ENCODE peak calls at places on chromosomes 1 and 21, in five cellular contexts. K, I, Y, Z and L are unnamed samples.

GRCh38 chr21:34803792-34804440 is 135.1 kb downstream of the CLIC6 start:
- DNase-seq in K (no peak), Y (no peak), I (no peak), Z (no peak), L (no peak)

GRCh38 chr1:202018476-202019234 is 8.3 kb downstream of the ELF3 start:
- DNase-seq in Z (no peak), I (no peak), K (peak; percentile 43), Y (no peak), L (no peak)

GRCh38 chr1:30111431-30111830 is 612.0 kb downstream of the MATN1 start:
- DNase-seq in Z (peak; percentile 55), I (peak; percentile 77), K (peak; percentile 68), Y (peak; percentile 41), L (peak; percentile 65)

GRCh38 chr1:158425020-158425419 is 1.0 kb downstream of the OR10K2 start:
- DNase-seq in K (no peak), Y (no peak), Z (no peak), I (no peak), L (no peak)

GRCh38 chr1:206649261-206649660 is 13.9 kb downstream of the DYRK3 start:
- DNase-seq in K (no peak), Y (no peak), I (no peak), Z (no peak), L (no peak)

GRCh38 chr1:59985901-59986735 is 59.5 kb upstream of the CYP2J2 start:
- DNase-seq in Y (no peak), K (peak; percentile 40), Z (no peak), I (no peak), L (no peak)

GRCh38 chr1:204130989-204131892 is 20.6 kb downstream of the ETNK2 start:
- DNase-seq in K (peak; percentile 29), Y (peak; percentile 89), I (no peak), Z (no peak), L (no peak)

GRCh38 chr1:75796376-75797272 is at the start of gene MSH4:
- DNase-seq in K (no peak), Z (no peak), I (peak; percentile 66), Y (no peak), L (peak; percentile 66)

GRCh38 chr1:159653201-159653600 is 61.2 kb downstream of the CRP start:
- DNase-seq in Z (no peak), I (no peak), Y (no peak), K (no peak), L (no peak)

GRCh38 chr1:6580588-6581270 is 935 bp downstream of the ZBTB48 start:
- DNase-seq in I (no peak), Z (no peak), K (peak; percentile 46), Y (no peak), L (no peak)

GRCh38 chr1:230112131-230112701 is 45.2 kb downstream of the GALNT2 start:
- DNase-seq in I (no peak), K (no peak), Z (peak; percentile 62), Y (peak; percentile 21), L (no peak)

GRCh38 chr1:226634611-226635246 is 86.2 kb downstream of the STUM start:
- DNase-seq in Y (no peak), Z (no peak), K (no peak), I (no peak), L (no peak)

GRCh38 chr1:12478612-12478985 is 139.4 kb downstream of the DHRS3 start:
- DNase-seq in I (no peak), Z (no peak), Y (no peak), K (no peak), L (no peak)

GRCh38 chr1:235127774-235128452 is 724 bp downstream of the TOMM20 start:
- DNase-seq in Y (no peak), K (no peak), I (peak; percentile 42), Z (no peak), L (no peak)

GRCh38 chr1:198007687-198008627 is 90.8 kb downstream of the LHX9 start:
- DNase-seq in Z (no peak), I (no peak), K (no peak), Y (peak; percentile 7), L (no peak)

GRCh38 chr1:13960376-13960987 is 260.5 kb downstream of the PRDM2 start:
- DNase-seq in Z (peak; percentile 72), Y (peak; percentile 41), K (peak; percentile 74), I (peak; percentile 93), L (peak; percentile 76)

GRCh38 chr1:63793741-63794240 is 20.0 kb downstream of the ROR1 start:
- DNase-seq in I (no peak), Y (no peak), K (peak; percentile 55), Z (no peak), L (no peak)

GRCh38 chr1:44775078-44775929 is at the start of gene RPS8:
- DNase-seq in I (peak; percentile 94), K (peak; percentile 98), Y (peak; percentile 93), Z (peak; percentile 94), L (peak; percentile 93)

GRCh38 chr1:229064320-229064908 is 206.5 kb upstream of the RAB4A start:
- DNase-seq in I (no peak), K (no peak), Y (no peak), Z (no peak), L (no peak)

GRCh38 chr1:2494323-2494693 is 18.2 kb downstream of the PLCH2 start:
- DNase-seq in K (no peak), Y (peak; percentile 45), Z (no peak), I (no peak), L (no peak)

GRCh38 chr1:2306151-2306978 is 78.2 kb downstream of the SKI start:
- DNase-seq in Z (no peak), I (no peak), Y (no peak), K (peak; percentile 45), L (peak; percentile 88)

GRCh38 chr1:226562989-226563388 is 14.4 kb downstream of the STUM start:
- DNase-seq in I (no peak), K (no peak), Z (no peak), Y (no peak), L (no peak)

GRCh38 chr1:94599090-94599813 is 57.7 kb upstream of the F3 start:
- DNase-seq in I (peak; percentile 54), Y (peak; percentile 51), Z (no peak), K (peak; percentile 79), L (peak; percentile 75)

GRCh38 chr1:94603663-94604062 is 62.1 kb upstream of the F3 start:
- DNase-seq in K (no peak), I (no peak), Z (no peak), Y (no peak), L (no peak)

GRCh38 chr1:94602802-94603625 is 61.5 kb upstream of the F3 start:
- DNase-seq in I (no peak), K (no peak), Z (no peak), Y (peak; percentile 68), L (no peak)

GRCh38 chr1:94600556-94600955 is 59.0 kb upstream of the F3 start:
- DNase-seq in Y (no peak), I (peak; percentile 35), K (no peak), Z (no peak), L (no peak)

DNA sequence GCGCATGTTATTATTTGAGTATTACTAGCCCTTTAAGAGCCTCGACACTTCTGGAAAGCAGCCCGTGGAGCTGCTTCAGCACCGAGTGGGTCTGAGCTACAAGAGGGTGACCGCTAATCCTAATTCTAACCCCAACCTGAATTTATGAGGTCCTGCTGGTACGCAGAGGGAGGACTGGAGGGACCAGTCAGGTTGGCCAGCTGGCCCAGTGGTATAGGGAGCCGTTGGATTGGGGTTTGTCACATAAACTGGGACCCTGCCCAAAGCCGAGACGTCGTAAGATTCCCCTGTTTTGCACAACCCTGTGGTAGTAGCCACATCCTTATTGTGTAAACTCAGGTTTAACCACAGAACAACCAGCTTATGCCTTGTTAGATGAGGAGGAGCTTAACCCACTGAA is 60.8 kb upstream of the F3 start:
- DNase-seq in Y (peak; percentile 82), Z (no peak), K (no peak), I (no peak), L (no peak)
- H3K18ac ChIP-seq in Y (peak overlapping the region; percentile 65), Z (peak overlapping the region; percentile 81), K (no peak overlapping the region), I (no peak overlapping the region), L (no peak overlapping the region)

GRCh38 chr1:16351449-16351993 is 759 bp downstream of the FBXO42 start:
- DNase-seq in I (no peak), Z (no peak), K (no peak), Y (peak; percentile 34), L (no peak)

GRCh38 chr1:16354619-16355018 is 2.3 kb upstream of the FBXO42 start:
- DNase-seq in Y (no peak), K (no peak), I (no peak), Z (no peak), L (no peak)

GRCh38 chr1:16351994-16352841 is at the start of gene FBXO42:
- DNase-seq in I (peak; percentile 94), Z (peak; percentile 95), Y (peak; percentile 89), K (peak; percentile 95), L (peak; percentile 95)

GRCh38 chr1:16349847-16350406 is 2.4 kb downstream of the FBXO42 start:
- DNase-seq in Z (no peak), Y (no peak), I (no peak), K (peak; percentile 2), L (no peak)

DNA sequence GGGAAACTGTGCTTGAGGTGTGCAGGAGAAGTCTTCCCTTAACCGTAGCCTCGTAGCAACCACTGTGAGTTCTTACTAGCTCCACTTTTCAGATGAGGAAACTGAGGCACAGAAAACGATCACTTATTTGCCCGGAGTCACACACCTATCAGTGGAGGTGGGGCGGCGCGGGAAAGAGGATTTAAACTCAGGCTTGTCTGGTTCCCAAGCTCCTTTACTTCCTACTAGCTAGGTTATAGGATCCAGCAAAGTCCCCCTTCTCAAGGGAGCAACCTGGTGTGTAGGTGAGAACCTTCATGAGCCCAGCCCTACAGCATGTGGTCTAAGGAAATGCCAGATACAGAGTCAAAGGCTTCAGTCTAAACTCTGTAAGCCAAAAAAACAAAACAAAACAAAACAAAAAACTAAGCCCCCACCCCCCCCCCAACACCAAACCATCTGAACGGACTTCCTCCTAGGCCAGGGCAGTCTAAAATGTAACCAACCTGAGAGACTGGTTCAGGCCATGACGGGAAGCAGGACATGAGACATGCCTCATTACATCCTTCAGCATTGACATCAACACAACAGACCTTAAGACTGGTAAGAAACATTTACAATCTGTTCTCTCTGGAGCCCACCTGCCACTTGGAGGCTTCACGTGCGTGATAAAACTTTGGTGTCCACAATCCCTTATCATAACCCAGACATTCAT is 709 bp upstream of the FBXO42 start:
- DNase-seq in Z (no peak), Y (no peak), K (no peak), I (no peak), L (no peak)
- H4K8ac ChIP-seq in Z (peak overlapping the region; percentile 56), Y (peak overlapping the region; percentile 100), K (no peak overlapping the region), I (peak overlapping the region; percentile 45), L (no peak overlapping the region)

GRCh38 chr1:61083799-61084385 is 1.5 kb downstream of the NFIA start:
- DNase-seq in Z (no peak), K (no peak), I (no peak), Y (no peak), L (no peak)
- H3K18ac ChIP-seq in Z (no peak overlapping the region), K (peak overlapping the region; percentile 72), I (no peak overlapping the region), Y (no peak overlapping the region), L (no peak overlapping the region)

GRCh38 chr21:25911730-25912401 is 177.1 kb downstream of the GABPA start:
- DNase-seq in Z (no peak), K (no peak), I (no peak), Y (no peak), L (no peak)
- H4K8ac ChIP-seq in Z (no peak overlapping the region), K (no peak overlapping the region), I (no peak overlapping the region), Y (no peak overlapping the region), L (no peak overlapping the region)

DNA sequence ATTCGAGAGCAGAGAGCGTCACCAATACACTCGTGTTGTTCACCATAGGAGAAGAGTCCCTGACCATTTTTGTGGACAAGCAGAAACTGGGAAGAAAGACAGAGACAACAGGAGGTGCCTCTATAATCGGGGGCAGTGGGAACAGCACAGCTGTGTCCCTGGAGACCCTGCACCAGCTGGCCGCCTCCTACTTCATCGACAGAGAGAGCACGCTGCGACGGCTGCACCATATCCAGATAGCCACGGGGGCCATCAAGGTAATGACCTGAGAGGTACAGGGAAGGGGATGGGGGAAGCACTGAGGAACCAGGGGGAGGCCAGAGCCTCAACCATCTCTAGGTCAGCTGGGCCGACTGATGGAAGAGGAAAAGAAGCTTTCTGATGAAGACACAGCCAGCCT is 86.4 kb downstream of the BRINP2 start:
- DNase-seq in Y (no peak), Z (no peak), K (no peak), I (no peak), L (no peak)
- H3K18ac ChIP-seq in Y (no peak overlapping the region), Z (peak overlapping the region; percentile 84), K (no peak overlapping the region), I (no peak overlapping the region), L (no peak overlapping the region)